ENCODE peak calls at places on chromosomes 11 and 22, in eight cellular contexts. One of them, this sample, is unnamed.

GRCh38 chr11:96228911-96229310 is 114.1 kb downstream of the MAML2 start:
- DNase-seq in HS-5: no peak
- DNase-seq in right cardiac atrium: no peak
- DNase-seq in OCI-LY7: no peak
- DNase-seq in myocyte: no peak
- DNase-seq in EH: peak
- DNase-seq in HCEC 1CT: no peak
- DNase-seq in GM12878: no peak
- DNase-seq in this sample: peak

GRCh38 chr22:17914474-17914873 is 109.9 kb downstream of the MICAL3 start:
- DNase-seq in HS-5: no peak
- DNase-seq in right cardiac atrium: no peak
- DNase-seq in OCI-LY7: no peak
- DNase-seq in myocyte: peak
- DNase-seq in EH: no peak
- DNase-seq in HCEC 1CT: no peak
- DNase-seq in GM12878: no peak
- DNase-seq in this sample: no peak

GRCh38 chr11:66155387-66156073 is 85.5 kb downstream of the PACS1 start:
- DNase-seq in HS-5: no peak
- DNase-seq in right cardiac atrium: no peak
- DNase-seq in OCI-LY7: no peak
- DNase-seq in myocyte: no peak
- DNase-seq in EH: no peak
- DNase-seq in HCEC 1CT: no peak
- DNase-seq in GM12878: no peak
- DNase-seq in this sample: no peak

GRCh38 chr22:31578171-31578570 is 81.8 kb downstream of the SFI1 start:
- DNase-seq in HS-5: no peak
- DNase-seq in right cardiac atrium: no peak
- DNase-seq in OCI-LY7: no peak
- DNase-seq in myocyte: no peak
- DNase-seq in EH: no peak
- DNase-seq in HCEC 1CT: no peak
- DNase-seq in GM12878: no peak
- DNase-seq in this sample: no peak

GRCh38 chr22:25754527-25755202 is 12.7 kb downstream of the MYO18B start:
- DNase-seq in HS-5: no peak
- DNase-seq in right cardiac atrium: peak
- DNase-seq in OCI-LY7: no peak
- DNase-seq in myocyte: peak
- DNase-seq in EH: no peak
- DNase-seq in HCEC 1CT: peak
- DNase-seq in GM12878: no peak
- DNase-seq in this sample: peak

GRCh38 chr11:118791015-118791960 is at the start of gene DDX6:
- DNase-seq in HS-5: peak
- DNase-seq in right cardiac atrium: peak
- DNase-seq in OCI-LY7: peak
- DNase-seq in myocyte: peak
- DNase-seq in EH: peak
- DNase-seq in HCEC 1CT: peak
- DNase-seq in GM12878: peak
- DNase-seq in this sample: peak

GRCh38 chr11:4543561-4543960 is 1.4 kb upstream of the OR52M1 start:
- DNase-seq in HS-5: no peak
- DNase-seq in right cardiac atrium: no peak
- DNase-seq in OCI-LY7: no peak
- DNase-seq in myocyte: no peak
- DNase-seq in EH: no peak
- DNase-seq in HCEC 1CT: no peak
- DNase-seq in GM12878: no peak
- DNase-seq in this sample: no peak

GRCh38 chr11:72072348-72072747 is 8.0 kb downstream of the NUMA1 start:
- DNase-seq in HS-5: peak
- DNase-seq in right cardiac atrium: no peak
- DNase-seq in OCI-LY7: peak
- DNase-seq in myocyte: peak
- DNase-seq in EH: peak
- DNase-seq in HCEC 1CT: peak
- DNase-seq in GM12878: no peak
- DNase-seq in this sample: peak

GRCh38 chr22:28885939-28886338 is 2.6 kb downstream of the ZNRF3 start:
- DNase-seq in HS-5: no peak
- DNase-seq in right cardiac atrium: no peak
- DNase-seq in OCI-LY7: no peak
- DNase-seq in myocyte: no peak
- DNase-seq in EH: no peak
- DNase-seq in HCEC 1CT: no peak
- DNase-seq in GM12878: no peak
- DNase-seq in this sample: no peak

GRCh38 chr11:75480185-75480889 is 45.4 kb downstream of the GDPD5 start:
- DNase-seq in HS-5: no peak
- DNase-seq in right cardiac atrium: no peak
- DNase-seq in OCI-LY7: no peak
- DNase-seq in myocyte: no peak
- DNase-seq in EH: no peak
- DNase-seq in HCEC 1CT: no peak
- DNase-seq in GM12878: no peak
- DNase-seq in this sample: no peak

GRCh38 chr11:723120-723883 is 17.3 kb downstream of the EPS8L2 start:
- DNase-seq in HS-5: no peak
- DNase-seq in right cardiac atrium: peak
- DNase-seq in OCI-LY7: peak
- DNase-seq in myocyte: peak
- DNase-seq in EH: peak
- DNase-seq in HCEC 1CT: peak
- DNase-seq in GM12878: no peak
- DNase-seq in this sample: peak

GRCh38 chr11:67117667-67118058 is 1.4 kb upstream of the KDM2A start:
- DNase-seq in HS-5: no peak
- DNase-seq in right cardiac atrium: peak
- DNase-seq in OCI-LY7: no peak
- DNase-seq in myocyte: no peak
- DNase-seq in EH: no peak
- DNase-seq in HCEC 1CT: no peak
- DNase-seq in GM12878: no peak
- DNase-seq in this sample: peak

GRCh38 chr11:20008870-20009644 is 151.2 kb downstream of the DBX1 start:
- DNase-seq in HS-5: no peak
- DNase-seq in right cardiac atrium: no peak
- DNase-seq in OCI-LY7: no peak
- DNase-seq in myocyte: no peak
- DNase-seq in EH: no peak
- DNase-seq in HCEC 1CT: no peak
- DNase-seq in GM12878: no peak
- DNase-seq in this sample: no peak

GRCh38 chr11:105989124-105989523 is 32.9 kb downstream of the MSANTD4 start:
- DNase-seq in HS-5: no peak
- DNase-seq in right cardiac atrium: no peak
- DNase-seq in OCI-LY7: no peak
- DNase-seq in myocyte: no peak
- DNase-seq in EH: no peak
- DNase-seq in HCEC 1CT: no peak
- DNase-seq in GM12878: no peak
- DNase-seq in this sample: no peak

GRCh38 chr11:71949034-71949433 is 20.2 kb downstream of the RNF121 start:
- DNase-seq in HS-5: no peak
- DNase-seq in right cardiac atrium: no peak
- DNase-seq in OCI-LY7: no peak
- DNase-seq in myocyte: no peak
- DNase-seq in EH: no peak
- DNase-seq in HCEC 1CT: no peak
- DNase-seq in GM12878: no peak
- DNase-seq in this sample: no peak

GRCh38 chr11:79253280-79253679 is 187.6 kb downstream of the TENM4 start:
- DNase-seq in HS-5: no peak
- DNase-seq in right cardiac atrium: no peak
- DNase-seq in OCI-LY7: no peak
- DNase-seq in myocyte: no peak
- DNase-seq in EH: no peak
- DNase-seq in HCEC 1CT: no peak
- DNase-seq in GM12878: no peak
- DNase-seq in this sample: no peak

GRCh38 chr11:76152086-76152658 is 54.1 kb downstream of the WNT11 start:
- DNase-seq in HS-5: peak
- DNase-seq in right cardiac atrium: peak
- DNase-seq in OCI-LY7: peak
- DNase-seq in myocyte: peak
- DNase-seq in EH: peak
- DNase-seq in HCEC 1CT: peak
- DNase-seq in GM12878: peak
- DNase-seq in this sample: peak

GRCh38 chr11:8006349-8006977 is 19.3 kb downstream of the EIF3F start:
- DNase-seq in HS-5: peak
- DNase-seq in right cardiac atrium: no peak
- DNase-seq in OCI-LY7: peak
- DNase-seq in myocyte: peak
- DNase-seq in EH: peak
- DNase-seq in HCEC 1CT: peak
- DNase-seq in GM12878: peak
- DNase-seq in this sample: peak

GRCh38 chr11:93905384-93905783 is 55.0 kb upstream of the VSTM5 start:
- DNase-seq in HS-5: peak
- DNase-seq in right cardiac atrium: no peak
- DNase-seq in OCI-LY7: no peak
- DNase-seq in myocyte: peak
- DNase-seq in EH: peak
- DNase-seq in HCEC 1CT: peak
- DNase-seq in GM12878: no peak
- DNase-seq in this sample: peak

GRCh38 chr11:120956710-120957500 is 67.0 kb upstream of the TBCEL start:
- DNase-seq in HS-5: no peak
- DNase-seq in right cardiac atrium: no peak
- DNase-seq in OCI-LY7: peak
- DNase-seq in myocyte: no peak
- DNase-seq in EH: no peak
- DNase-seq in HCEC 1CT: no peak
- DNase-seq in GM12878: no peak
- DNase-seq in this sample: no peak

GRCh38 chr11:121237686-121238658 is 54.6 kb upstream of the SC5D start:
- DNase-seq in HS-5: no peak
- DNase-seq in right cardiac atrium: no peak
- DNase-seq in OCI-LY7: peak
- DNase-seq in myocyte: peak
- DNase-seq in EH: peak
- DNase-seq in HCEC 1CT: peak
- DNase-seq in GM12878: peak
- DNase-seq in this sample: peak

GRCh38 chr22:41603873-41604332 is 14.3 kb upstream of the PMM1 start:
- DNase-seq in HS-5: no peak
- DNase-seq in right cardiac atrium: no peak
- DNase-seq in OCI-LY7: no peak
- DNase-seq in myocyte: peak
- DNase-seq in EH: no peak
- DNase-seq in HCEC 1CT: no peak
- DNase-seq in GM12878: peak
- DNase-seq in this sample: no peak

GRCh38 chr11:122617297-122617696 is 38.2 kb upstream of the UBASH3B start:
- DNase-seq in HS-5: no peak
- DNase-seq in right cardiac atrium: no peak
- DNase-seq in OCI-LY7: no peak
- DNase-seq in myocyte: no peak
- DNase-seq in EH: no peak
- DNase-seq in HCEC 1CT: no peak
- DNase-seq in GM12878: no peak
- DNase-seq in this sample: no peak

GRCh38 chr22:49995413-49996191 is 17.0 kb downstream of the IL17REL start:
- DNase-seq in HS-5: no peak
- DNase-seq in right cardiac atrium: peak
- DNase-seq in OCI-LY7: no peak
- DNase-seq in myocyte: no peak
- DNase-seq in EH: no peak
- DNase-seq in HCEC 1CT: no peak
- DNase-seq in GM12878: no peak
- DNase-seq in this sample: no peak

GRCh38 chr11:110317516-110317932 is 21.1 kb upstream of the RDX start:
- DNase-seq in HS-5: no peak
- DNase-seq in right cardiac atrium: no peak
- DNase-seq in OCI-LY7: no peak
- DNase-seq in myocyte: no peak
- DNase-seq in EH: peak
- DNase-seq in HCEC 1CT: no peak
- DNase-seq in GM12878: no peak
- DNase-seq in this sample: peak

GRCh38 chr11:93054881-93055280 is 85.4 kb downstream of the MTNR1B start:
- DNase-seq in HS-5: peak
- DNase-seq in right cardiac atrium: no peak
- DNase-seq in OCI-LY7: no peak
- DNase-seq in myocyte: peak
- DNase-seq in EH: peak
- DNase-seq in HCEC 1CT: peak
- DNase-seq in GM12878: no peak
- DNase-seq in this sample: peak

GRCh38 chr11:107732327-107733051 is 20.6 kb upstream of the SLN start:
- DNase-seq in HS-5: no peak
- DNase-seq in right cardiac atrium: no peak
- DNase-seq in OCI-LY7: no peak
- DNase-seq in myocyte: no peak
- DNase-seq in EH: no peak
- DNase-seq in HCEC 1CT: no peak
- DNase-seq in GM12878: peak
- DNase-seq in this sample: no peak

GRCh38 chr11:97078443-97078842 is 688.6 kb downstream of the JRKL start:
- DNase-seq in HS-5: no peak
- DNase-seq in right cardiac atrium: no peak
- DNase-seq in OCI-LY7: no peak
- DNase-seq in myocyte: no peak
- DNase-seq in EH: no peak
- DNase-seq in HCEC 1CT: no peak
- DNase-seq in GM12878: no peak
- DNase-seq in this sample: no peak

GRCh38 chr11:8814209-8814922 is 96.6 kb upstream of the AKIP1 start:
- DNase-seq in HS-5: no peak
- DNase-seq in right cardiac atrium: no peak
- DNase-seq in OCI-LY7: peak
- DNase-seq in myocyte: no peak
- DNase-seq in EH: peak
- DNase-seq in HCEC 1CT: no peak
- DNase-seq in GM12878: no peak
- DNase-seq in this sample: peak

GRCh38 chr11:73072935-73073481 is 69.1 kb downstream of the FCHSD2 start:
- DNase-seq in HS-5: no peak
- DNase-seq in right cardiac atrium: no peak
- DNase-seq in OCI-LY7: peak
- DNase-seq in myocyte: peak
- DNase-seq in EH: peak
- DNase-seq in HCEC 1CT: no peak
- DNase-seq in GM12878: peak
- DNase-seq in this sample: peak

GRCh38 chr11:3854660-3854976 is 846 bp upstream of the STIM1 start:
- DNase-seq in HS-5: no peak
- DNase-seq in right cardiac atrium: no peak
- DNase-seq in OCI-LY7: no peak
- DNase-seq in myocyte: no peak
- DNase-seq in EH: no peak
- DNase-seq in HCEC 1CT: no peak
- DNase-seq in GM12878: no peak
- DNase-seq in this sample: no peak

GRCh38 chr11:120306519-120307242 is 18.4 kb upstream of the TLCD5 start:
- DNase-seq in HS-5: no peak
- DNase-seq in right cardiac atrium: no peak
- DNase-seq in OCI-LY7: no peak
- DNase-seq in myocyte: peak
- DNase-seq in EH: peak
- DNase-seq in HCEC 1CT: peak
- DNase-seq in GM12878: no peak
- DNase-seq in this sample: peak

GRCh38 chr11:64378335-64378884 is 19.4 kb downstream of the RPS6KA4 start:
- DNase-seq in HS-5: no peak
- DNase-seq in right cardiac atrium: peak
- DNase-seq in OCI-LY7: no peak
- DNase-seq in myocyte: peak
- DNase-seq in EH: peak
- DNase-seq in HCEC 1CT: no peak
- DNase-seq in GM12878: no peak
- DNase-seq in this sample: no peak

GRCh38 chr11:117468888-117469287 is 141.2 kb downstream of the CEP164 start:
- DNase-seq in HS-5: no peak
- DNase-seq in right cardiac atrium: no peak
- DNase-seq in OCI-LY7: no peak
- DNase-seq in myocyte: no peak
- DNase-seq in EH: no peak
- DNase-seq in HCEC 1CT: no peak
- DNase-seq in GM12878: no peak
- DNase-seq in this sample: no peak

This sample was measured in fibroblast of villous mesenchyme.